ENCODE peak calls at places on chromosomes 16 and 17, in ten cellular contexts. A is HFF-Myc; D is PC-9; T is tibial artery; O is prostate gland; P is hepatic stellate cell; S is germinal center; I is retina; Y is RWPE1; F is stimulated activated CD8-positive, alpha-beta memory T cell treated with anti-CD3 and anti-CD28 coated beads, Interleukin-7, amount 100 ng/mL, for 1 hour. H is an unnamed sample.

GRCh38 chr17:28644782-28645575 is at the start of gene BLTP2:
- DNase-seq in A (peak), S (peak), F (peak), P (peak), D (peak), Y (peak), T (peak), O (peak), I (peak), H (peak)

GRCh38 chr17:59311051-59311468 is 20.4 kb upstream of the YPEL2 start:
- DNase-seq in A (peak), D (peak), F (no peak), S (peak), P (peak), I (peak), T (no peak), Y (peak), O (peak), H (peak)

GRCh38 chr16:51845586-51845985 is 694.5 kb upstream of the SALL1 start:
- DNase-seq in T (no peak), S (no peak), Y (no peak), A (no peak), P (no peak), F (no peak), O (no peak), I (peak), D (no peak), H (no peak)

GRCh38 chr17:19243838-19244237 is 6.7 kb downstream of the EPN2 start:
- DNase-seq in T (no peak), F (no peak), A (no peak), O (no peak), I (no peak), P (no peak), D (no peak), Y (no peak), S (no peak), H (no peak)

GRCh38 chr16:59848314-59848713 is 1114.2 kb upstream of the GOT2 start:
- DNase-seq in P (no peak), T (no peak), I (peak), D (no peak), F (no peak), O (no peak), A (no peak), Y (no peak), S (no peak), H (no peak)

GRCh38 chr17:14201087-14201486 is 35.6 kb downstream of the CDRT15 start:
- DNase-seq in D (no peak), A (no peak), T (no peak), I (no peak), F (no peak), S (no peak), O (no peak), Y (no peak), P (no peak), H (no peak)

GRCh38 chr17:28711723-28712036 is at the start of gene PROCA1:
- DNase-seq in T (no peak), F (no peak), O (no peak), S (peak), D (no peak), A (no peak), Y (no peak), I (no peak), P (no peak), H (no peak)

GRCh38 chr17:48236681-48237134 is 129.1 kb downstream of the SNX11 start:
- DNase-seq in S (no peak), Y (peak), I (no peak), P (no peak), D (peak), A (no peak), F (no peak), T (no peak), O (no peak), H (no peak)

GRCh38 chr17:44820631-44821196 is 9.4 kb downstream of the GJC1 start:
- DNase-seq in P (peak), S (no peak), Y (peak), I (no peak), D (peak), A (peak), F (no peak), T (no peak), O (no peak), H (no peak)

GRCh38 chr16:2597560-2597902 is 59.7 kb downstream of the PDPK1 start:
- DNase-seq in T (no peak), S (no peak), O (no peak), F (no peak), D (no peak), A (no peak), P (no peak), Y (no peak), I (no peak), H (no peak)

GRCh38 chr16:5073279-5073629 is 1.6 kb downstream of the ALG1 start:
- DNase-seq in S (no peak), P (no peak), D (no peak), F (no peak), I (no peak), O (no peak), T (no peak), Y (no peak), A (no peak), H (no peak)

GRCh38 chr17:7946441-7946840 is 14.4 kb downstream of the CNTROB start:
- DNase-seq in F (no peak), P (no peak), D (no peak), O (no peak), S (no peak), T (no peak), A (no peak), Y (no peak), I (no peak), H (no peak)

GRCh38 chr16:54651851-54652770 is 278.6 kb upstream of the IRX5 start:
- DNase-seq in O (no peak), P (no peak), I (peak), D (no peak), A (no peak), F (no peak), S (no peak), Y (no peak), T (no peak), H (no peak)

GRCh38 chr17:34706029-34706428 is 126.6 kb downstream of the TMEM132E start:
- DNase-seq in P (no peak), O (no peak), S (no peak), I (no peak), Y (peak), F (no peak), T (no peak), D (peak), A (no peak), H (peak)

GRCh38 chr17:67435122-67435521 is 58.0 kb downstream of the PITPNC1 start:
- DNase-seq in T (no peak), I (no peak), D (no peak), P (no peak), A (no peak), Y (no peak), F (peak), S (no peak), O (no peak), H (no peak)

GRCh38 chr16:9125658-9126492 is 34.4 kb downstream of the HAPSTR1 start:
- DNase-seq in O (no peak), Y (no peak), F (no peak), T (no peak), S (no peak), A (no peak), I (no peak), P (no peak), D (no peak), H (no peak)

GRCh38 chr17:73600103-73600871 is 44.0 kb downstream of the SDK2 start:
- DNase-seq in S (no peak), O (no peak), T (no peak), A (peak), P (no peak), Y (no peak), D (no peak), I (no peak), F (no peak), H (no peak)

GRCh38 chr17:78304549-78305037 is 55.3 kb downstream of the SOCS3 start:
- DNase-seq in D (no peak), A (no peak), S (no peak), T (no peak), P (no peak), Y (no peak), F (no peak), O (no peak), I (no peak), H (no peak)

GRCh38 chr17:57898487-57899311 is 48.9 kb upstream of the MRPS23 start:
- DNase-seq in Y (no peak), F (no peak), A (no peak), I (peak), O (peak), D (peak), S (no peak), P (peak), T (peak), H (no peak)

GRCh38 chr17:44848961-44849489 is 1.3 kb downstream of the HIGD1B start:
- DNase-seq in A (no peak), F (no peak), Y (no peak), O (no peak), P (no peak), T (no peak), D (no peak), I (no peak), S (no peak), H (no peak)

GRCh38 chr17:36932383-36933173 is 4.7 kb upstream of the LHX1 start:
- DNase-seq in S (no peak), F (no peak), T (no peak), I (no peak), D (no peak), A (no peak), O (no peak), P (no peak), Y (no peak), H (no peak)

GRCh38 chr17:79340286-79340685 is 265.7 kb downstream of the ENGASE start:
- DNase-seq in Y (no peak), P (no peak), O (no peak), T (no peak), D (no peak), I (no peak), F (no peak), A (no peak), S (peak), H (no peak)

GRCh38 chr17:66604381-66604780 is 230.5 kb upstream of the CACNG5 start:
- DNase-seq in S (no peak), Y (no peak), O (no peak), D (no peak), F (no peak), A (no peak), P (no peak), T (no peak), I (no peak), H (no peak)

GRCh38 chr16:16992986-16993783 is 477.6 kb downstream of the XYLT1 start:
- DNase-seq in T (no peak), Y (no peak), S (no peak), O (no peak), D (no peak), F (no peak), A (no peak), P (no peak), I (peak), H (no peak)

GRCh38 chr16:86293897-86294296 is 216.4 kb upstream of the FOXF1 start:
- DNase-seq in D (no peak), T (no peak), Y (no peak), S (no peak), P (no peak), A (no peak), F (no peak), I (no peak), O (no peak), H (no peak)

GRCh38 chr17:70109497-70109896 is 34.5 kb downstream of the KCNJ16 start:
- DNase-seq in D (no peak), F (no peak), T (no peak), P (no peak), A (no peak), S (no peak), Y (no peak), I (no peak), O (no peak), H (no peak)

GRCh38 chr17:15363702-15364101 is 22.3 kb upstream of the TEKT3 start:
- DNase-seq in P (no peak), I (no peak), D (no peak), F (no peak), A (no peak), O (no peak), T (no peak), S (no peak), Y (no peak), H (no peak)

GRCh38 chr16:51542856-51543510 is 391.9 kb upstream of the SALL1 start:
- DNase-seq in T (no peak), D (no peak), I (peak), P (no peak), F (no peak), Y (no peak), A (no peak), O (no peak), S (no peak), H (no peak)

GRCh38 chr16:55510185-55510805 is 1.4 kb downstream of the LPCAT2 start:
- DNase-seq in P (no peak), D (no peak), T (no peak), S (no peak), Y (no peak), A (no peak), F (no peak), I (no peak), O (no peak), H (no peak)

GRCh38 chr17:49918591-49918990 is 50.4 kb upstream of the DLX4 start:
- DNase-seq in O (no peak), I (no peak), P (no peak), T (no peak), F (no peak), S (no peak), Y (no peak), D (no peak), A (no peak), H (no peak)

GRCh38 chr17:28552201-28552999 is at the start of gene UNC119:
- DNase-seq in O (peak), F (peak), P (peak), Y (peak), I (peak), D (peak), A (no peak), T (peak), S (peak), H (no peak)

H was measured in iPS DF 6.9.